ENCODE peak calls at places on chromosome 9, in ten cellular contexts. P, R, J, L, W, D, T, H, E and M are unnamed samples.

GRCh38 chr9:68530618-68531017 is 10.1 kb downstream of the TMEM252 start:
- DNase-seq in D (peak; percentile 72), T (peak; percentile 77), H (peak; percentile 82), E (peak; percentile 86), W (no peak), R (peak; percentile 55), P (peak; percentile 18), L (no peak), J (peak; percentile 2), M (no peak)

GRCh38 chr9:78397045-78397843 is 100.3 kb downstream of the PSAT1 start:
- DNase-seq in P (no peak), T (no peak), L (no peak), R (peak; percentile 27), D (no peak), W (no peak), H (no peak), E (no peak), J (no peak), M (no peak)

GRCh38 chr9:13427587-13427986 is 148.1 kb upstream of the MPDZ start:
- DNase-seq in R (peak; percentile 54), L (peak; percentile 37), P (peak; percentile 48), J (peak; percentile 58), W (no peak), T (no peak), E (no peak), D (no peak), H (no peak), M (no peak)

GRCh38 chr9:71774917-71775316 is 6.6 kb upstream of the CEMIP2 start:
- DNase-seq in T (no peak), D (no peak), L (no peak), R (no peak), W (no peak), E (no peak), J (no peak), P (no peak), H (no peak), M (no peak)

GRCh38 chr9:123176230-123176629 is 92.2 kb downstream of the STRBP start:
- DNase-seq in R (no peak), T (no peak), D (no peak), J (no peak), P (no peak), E (no peak), W (no peak), L (no peak), H (no peak), M (no peak)

GRCh38 chr9:90766736-90767135 is 34.9 kb upstream of the SYK start:
- DNase-seq in T (no peak), R (no peak), H (no peak), D (no peak), L (no peak), P (no peak), E (no peak), J (no peak), W (no peak), M (no peak)

GRCh38 chr9:133781828-133782135 is 43.6 kb upstream of the SARDH start:
- DNase-seq in R (no peak), L (no peak), J (no peak), P (no peak), W (no peak), D (no peak), E (no peak), T (no peak), H (no peak), M (no peak)

GRCh38 chr9:100011062-100011681 is 87.6 kb downstream of the ERP44 start:
- DNase-seq in J (no peak), T (no peak), L (peak; percentile 74), P (peak; percentile 72), R (peak; percentile 79), H (no peak), D (no peak), E (no peak), W (peak; percentile 3), M (peak; percentile 40)

GRCh38 chr9:42852133-42852532 is 668.7 kb downstream of the SPATA31A6 start:
- DNase-seq in T (peak; percentile 73), L (peak; percentile 29), E (no peak), H (peak; percentile 84), P (peak; percentile 73), D (no peak), W (no peak), J (peak; percentile 12), R (peak; percentile 71), M (no peak)

GRCh38 chr9:112009656-112010055 is 113.0 kb downstream of the UGCG start:
- DNase-seq in R (no peak), J (no peak), D (no peak), L (no peak), P (no peak), T (no peak), W (no peak), E (no peak), H (no peak), M (no peak)

GRCh38 chr9:134134949-134135342 is 936 bp upstream of the WDR5 start:
- DNase-seq in E (no peak), L (peak; percentile 52), R (no peak), P (no peak), D (no peak), H (no peak), W (no peak), T (no peak), J (no peak), M (no peak)

GRCh38 chr9:134607971-134608370 is 33.6 kb upstream of the COL5A1 start:
- DNase-seq in T (no peak), E (no peak), R (no peak), W (no peak), J (no peak), P (no peak), H (no peak), D (no peak), L (no peak), M (no peak)

GRCh38 chr9:109063765-109064164 is 50.5 kb upstream of the CTNNAL1 start:
- DNase-seq in H (no peak), D (no peak), W (no peak), P (no peak), J (no peak), R (no peak), E (no peak), L (no peak), T (no peak), M (no peak)

GRCh38 chr9:89592963-89593775 is 11.6 kb upstream of the GADD45G start:
- DNase-seq in E (no peak), J (no peak), T (no peak), L (no peak), W (no peak), P (peak; percentile 37), R (peak; percentile 91), D (no peak), H (no peak), M (no peak)

GRCh38 chr9:87714819-87715218 is 11.1 kb upstream of the CTSL start:
- DNase-seq in J (peak; percentile 78), R (no peak), P (peak; percentile 78), W (no peak), T (no peak), H (no peak), E (peak; percentile 58), L (peak; percentile 81), D (peak; percentile 62), M (no peak)
- H3K27ac ChIP-seq in J (no peak overlapping the region), R (no peak overlapping the region), P (peak overlapping the region; percentile 95), W (no peak overlapping the region), T (peak overlapping the region; percentile 59), H (no peak overlapping the region), E (peak overlapping the region; percentile 64), L (peak overlapping the region; percentile 95), D (peak overlapping the region; percentile 73), M (no peak overlapping the region)

GRCh38 chr9:98226968-98227367 is 28.5 kb downstream of the TBC1D2 start:
- DNase-seq in E (peak; percentile 27), L (no peak), R (no peak), W (no peak), T (no peak), J (no peak), P (no peak), H (peak; percentile 2), D (no peak), M (no peak)

GRCh38 chr9:98229090-98229395 is 26.4 kb downstream of the TBC1D2 start:
- DNase-seq in R (no peak), P (no peak), L (no peak), T (no peak), J (no peak), H (no peak), W (no peak), D (no peak), E (no peak), M (no peak)

GRCh38 chr9:98229620-98230019 is 25.8 kb downstream of the TBC1D2 start:
- DNase-seq in J (no peak), H (no peak), R (no peak), P (no peak), L (no peak), D (no peak), W (no peak), T (no peak), E (no peak), M (no peak)

GRCh38 chr9:98227883-98228282 is 27.6 kb downstream of the TBC1D2 start:
- DNase-seq in E (no peak), P (no peak), D (no peak), T (no peak), J (no peak), L (no peak), W (no peak), H (peak; percentile 26), R (no peak), M (no peak)

DNA sequence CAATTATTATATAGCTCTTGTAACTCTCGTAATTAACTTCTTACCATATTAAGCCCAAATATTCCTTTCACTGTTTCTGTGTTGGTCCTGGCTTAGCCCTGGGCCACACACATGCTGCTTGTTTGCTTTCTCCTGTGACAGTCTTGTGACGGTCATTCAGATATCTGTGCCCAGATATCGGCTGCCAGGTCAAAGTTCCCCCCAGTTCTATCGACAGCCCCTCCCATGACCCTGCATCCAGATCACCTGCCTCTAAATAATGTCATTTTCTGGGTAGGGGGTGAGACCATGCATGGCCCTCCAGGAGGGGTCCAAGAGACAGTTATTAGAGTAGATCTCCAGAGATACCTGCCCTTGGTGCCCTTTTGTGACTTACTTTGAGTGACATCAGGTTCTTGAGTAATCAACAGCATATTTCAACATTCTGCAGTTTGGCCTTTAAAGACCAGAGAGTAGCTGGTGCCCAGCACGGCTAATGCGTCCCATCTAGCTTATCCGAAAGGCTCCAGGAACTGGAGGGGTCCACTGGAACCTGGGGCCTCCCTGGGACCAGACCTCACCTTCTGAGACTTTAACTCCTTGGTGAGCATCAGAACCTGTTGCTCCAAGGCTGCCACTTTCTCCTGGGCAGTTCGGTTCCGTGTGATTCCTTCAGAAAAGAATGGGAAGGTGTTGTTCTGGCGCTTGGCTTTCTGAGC is 26.9 kb downstream of the TBC1D2 start:
- DNase-seq in J (no peak), L (no peak), H (peak; percentile 11), T (no peak), E (no peak), R (no peak), W (no peak), D (no peak), P (no peak), M (no peak)
- H3K27ac ChIP-seq in J (no peak overlapping the region), L (no peak overlapping the region), H (no peak overlapping the region), T (no peak overlapping the region), E (no peak overlapping the region), R (peak overlapping the region; percentile 55), W (no peak overlapping the region), D (no peak overlapping the region), P (peak overlapping the region; percentile 56), M (no peak overlapping the region)

GRCh38 chr9:121399126-121399882 is 29.3 kb upstream of the STOM start:
- DNase-seq in L (peak; percentile 26), J (no peak), T (no peak), R (no peak), P (no peak), W (no peak), D (no peak), H (no peak), E (no peak), M (no peak)
- H3K27ac ChIP-seq in L (no peak overlapping the region), J (no peak overlapping the region), T (no peak overlapping the region), R (no peak overlapping the region), P (peak overlapping the region; percentile 55), W (no peak overlapping the region), D (no peak overlapping the region), H (no peak overlapping the region), E (no peak overlapping the region), M (no peak overlapping the region)

GRCh38 chr9:92740015-92740408 is 24.6 kb downstream of the BICD2 start:
- DNase-seq in J (no peak), W (no peak), P (no peak), L (no peak), R (no peak), T (no peak), H (no peak), D (peak; percentile 3), E (no peak), M (no peak)
- H3K27ac ChIP-seq in J (no peak overlapping the region), W (no peak overlapping the region), P (no peak overlapping the region), L (no peak overlapping the region), R (no peak overlapping the region), T (peak overlapping the region; percentile 71), H (no peak overlapping the region), D (peak overlapping the region; percentile 30), E (peak overlapping the region; percentile 40), M (no peak overlapping the region)